ENCODE peak calls at places on chromosomes 1 and 21, in seven cellular contexts. G is activated B cell treated with CpG ODN at 0.5 μM for 24 hours; X is activated CD4-positive, alpha-beta T cell treated with anti-CD3 and anti-CD28 coated beads for 48 hours; K is dermis microvascular lymphatic vessel endothelial cell; H is left ventricle myocardium inferior; I is DMS153; D is CD4-positive, alpha-beta T cell. L is an unnamed sample.

GRCh38 chr1:151371744-151372410 is 628 bp downstream of the SELENBP1 start:
- DNase-seq in G (no peak), X (no peak), K (peak), H (peak), I (peak), D (no peak), L (peak)

GRCh38 chr1:220788146-220788545 is 1.4 kb downstream of the MTARC1 start:
- DNase-seq in G (no peak), X (no peak), K (no peak), H (no peak), I (no peak), D (no peak), L (no peak)

GRCh38 chr1:210726621-210727020 is 397.9 kb downstream of the HHAT start:
- DNase-seq in G (no peak), X (peak), K (no peak), H (no peak), I (no peak), D (no peak), L (no peak)

GRCh38 chr1:63877816-63878215 is 104.0 kb downstream of the ROR1 start:
- DNase-seq in G (no peak), X (no peak), K (no peak), H (no peak), I (no peak), D (no peak), L (no peak)

GRCh38 chr1:2350486-2350885 is 40.9 kb downstream of the MORN1 start:
- DNase-seq in G (no peak), X (no peak), K (no peak), H (no peak), I (no peak), D (no peak), L (no peak)

GRCh38 chr1:203626910-203627246 is 246 bp downstream of the ATP2B4 start:
- DNase-seq in G (peak), X (peak), K (no peak), H (no peak), I (no peak), D (no peak), L (peak)

GRCh38 chr1:9689971-9690381 is 38.4 kb downstream of the PIK3CD start:
- DNase-seq in G (no peak), X (peak), K (peak), H (peak), I (no peak), D (peak), L (no peak)

GRCh38 chr1:182671779-182672486 is 12.5 kb downstream of the RGS8 start:
- DNase-seq in G (no peak), X (no peak), K (no peak), H (no peak), I (peak), D (no peak), L (peak)

GRCh38 chr1:78145105-78145580 is 99.4 kb downstream of the GIPC2 start:
- DNase-seq in G (no peak), X (peak), K (peak), H (peak), I (peak), D (peak), L (no peak)

GRCh38 chr1:43979528-43980254 is 681 bp downstream of the B4GALT2 start:
- DNase-seq in G (no peak), X (peak), K (peak), H (peak), I (no peak), D (no peak), L (peak)

GRCh38 chr1:34549199-34549598 is 205.6 kb upstream of the GJB5 start:
- DNase-seq in G (no peak), X (peak), K (no peak), H (no peak), I (no peak), D (no peak), L (no peak)

GRCh38 chr1:228370941-228371740 is 35.5 kb downstream of the TRIM11 start:
- DNase-seq in G (no peak), X (no peak), K (no peak), H (peak), I (no peak), D (no peak), L (peak)

GRCh38 chr21:45590246-45590725 is 48.0 kb upstream of the SLC19A1 start:
- DNase-seq in G (peak), X (peak), K (peak), H (peak), I (no peak), D (peak), L (peak)

L was measured in Right ventricle myocardium inferior.